ENCODE peak calls at places on chromosomes 16 and 17, in eight cellular contexts. M is NCI-H1417; K is stimulated activated naive CD4-positive, alpha-beta T cell treated with Interleukin-2 at 50 U/mL for 16 hours; T is CD4-positive, alpha-beta T cell; U is lower leg skin; O is fibroblast of the conjunctiva; F is HTR-8/SVneo; L is Caco-2. A is an unnamed sample.

GRCh38 chr16:70577256-70577698 is 53.7 kb downstream of the SF3B3 start:
- DNase-seq in M (no peak), K (peak), T (no peak), U (no peak), O (no peak), F (peak), L (no peak), A (no peak)

GRCh38 chr17:40430272-40431230 is 12.7 kb upstream of the IGFBP4 start:
- DNase-seq in M (no peak), K (no peak), T (no peak), U (no peak), O (no peak), F (no peak), L (no peak), A (no peak)

GRCh38 chr16:2005646-2006045 is 4.0 kb downstream of the ZNF598 start:
- DNase-seq in M (no peak), K (no peak), T (no peak), U (no peak), O (no peak), F (no peak), L (no peak), A (no peak)

GRCh38 chr16:65489531-65490023 is 367.7 kb upstream of the CDH11 start:
- DNase-seq in M (no peak), K (no peak), T (no peak), U (no peak), O (no peak), F (no peak), L (no peak), A (no peak)

GRCh38 chr17:4968166-4968915 is 724 bp upstream of the SPAG7 start:
- DNase-seq in M (peak), K (peak), T (peak), U (no peak), O (no peak), F (no peak), L (peak), A (peak)

GRCh38 chr17:17910060-17910459 is 62.1 kb downstream of the TOM1L2 start:
- DNase-seq in M (no peak), K (no peak), T (no peak), U (no peak), O (no peak), F (no peak), L (no peak), A (no peak)

GRCh38 chr17:12140685-12141084 is 120.0 kb downstream of the MAP2K4 start:
- DNase-seq in M (no peak), K (no peak), T (no peak), U (no peak), O (no peak), F (no peak), L (no peak), A (no peak)

GRCh38 chr17:75191584-75191983 is 8.8 kb upstream of the SUMO2 start:
- DNase-seq in M (no peak), K (no peak), T (no peak), U (no peak), O (no peak), F (no peak), L (peak), A (no peak)

GRCh38 chr17:37490022-37490587 is 414 bp downstream of the DUSP14 start:
- DNase-seq in M (peak), K (peak), T (peak), U (peak), O (no peak), F (peak), L (peak), A (peak)

GRCh38 chr16:68490829-68491575 is 42.7 kb upstream of the SMPD3 start:
- DNase-seq in M (peak), K (no peak), T (no peak), U (peak), O (no peak), F (peak), L (no peak), A (peak)

GRCh38 chr16:85665929-85666328 is 22.8 kb downstream of the GINS2 start:
- DNase-seq in M (no peak), K (no peak), T (no peak), U (no peak), O (no peak), F (no peak), L (no peak), A (no peak)

GRCh38 chr17:34981538-34982241 is 1.4 kb downstream of the LIG3 start:
- DNase-seq in M (peak), K (no peak), T (no peak), U (no peak), O (no peak), F (peak), L (no peak), A (peak)

GRCh38 chr17:75326587-75326955 is 37.3 kb upstream of the SLC25A19 start:
- DNase-seq in M (no peak), K (no peak), T (no peak), U (no peak), O (no peak), F (no peak), L (no peak), A (no peak)

GRCh38 chr16:71467810-71468209 is 5.8 kb upstream of the ZNF23 start:
- DNase-seq in M (no peak), K (peak), T (peak), U (no peak), O (no peak), F (peak), L (peak), A (no peak)

GRCh38 chr17:17088104-17088485 is 45.8 kb downstream of the MPRIP start:
- DNase-seq in M (no peak), K (no peak), T (no peak), U (no peak), O (no peak), F (no peak), L (no peak), A (no peak)

GRCh38 chr16:27230562-27230991 is 27.3 kb downstream of the KDM8 start:
- DNase-seq in M (peak), K (peak), T (peak), U (no peak), O (no peak), F (no peak), L (no peak), A (peak)

GRCh38 chr17:16407911-16408588 is 7.3 kb upstream of the TRPV2 start:
- DNase-seq in M (peak), K (no peak), T (no peak), U (peak), O (no peak), F (no peak), L (no peak), A (peak)

A was measured in NCI-H510A treated with DMSO at 0.1 percent for 48 hours.